ENCODE peak calls at places on chromosome 19, in six cellular contexts. C is sciatic nerve; T is CD8-positive, alpha-beta T cell; J is iris pigment epithelial cell; O is pancreas; V is AG08396. B is an unnamed sample.

GRCh38 chr19:40219721-40220276 is 1.6 kb upstream of the TTC9B start:
- DNase-seq in C (no peak), O (no peak), T (no peak), J (peak; percentile 66), V (peak; percentile 76), B (no peak)

GRCh38 chr19:4979211-4979807 is 10.4 kb downstream of the KDM4B start:
- DNase-seq in O (peak; percentile 49), V (no peak), C (no peak), T (no peak), J (no peak), B (no peak)

GRCh38 chr19:40284501-40285352 is at the start of gene AKT2:
- DNase-seq in J (peak; percentile 47), T (peak; percentile 71), V (no peak), C (peak; percentile 83), O (no peak), B (no peak)

GRCh38 chr19:32650671-32651070 is 24.3 kb downstream of the ANKRD27 start:
- DNase-seq in O (no peak), V (no peak), J (no peak), T (no peak), C (no peak), B (no peak)

GRCh38 chr19:16876904-16877361 is 11.9 kb upstream of the F2RL3 start:
- DNase-seq in O (no peak), J (peak; percentile 76), C (no peak), T (no peak), V (no peak), B (no peak)

GRCh38 chr19:7888145-7888825 is at the start of gene LRRC8E:
- DNase-seq in T (no peak), O (peak; percentile 64), J (peak; percentile 72), C (no peak), V (peak; percentile 87), B (no peak)

GRCh38 chr19:17183271-17183757 is 31.8 kb upstream of the USE1 start:
- DNase-seq in T (peak; percentile 11), C (no peak), V (no peak), O (no peak), J (no peak), B (no peak)

GRCh38 chr19:7670150-7670784 is 1.4 kb downstream of the RETN start:
- DNase-seq in T (no peak), V (no peak), J (peak; percentile 10), C (no peak), O (no peak), B (peak; percentile 48)

GRCh38 chr19:55621673-55622231 is 2.6 kb downstream of the ZNF784 start:
- DNase-seq in C (peak; percentile 68), T (no peak), J (no peak), V (no peak), O (no peak), B (no peak)

GRCh38 chr19:40717880-40718773 is 1.2 kb downstream of the ITPKC start:
- DNase-seq in T (no peak), C (peak; percentile 73), V (no peak), J (peak; percentile 31), O (peak; percentile 57), B (no peak)

GRCh38 chr19:34254552-34255432 is at the start of gene GARRE1:
- DNase-seq in O (peak; percentile 34), J (no peak), V (peak; percentile 69), C (peak; percentile 67), T (peak; percentile 78), B (no peak)

GRCh38 chr19:18479964-18480723 is 41.7 kb downstream of the ELL start:
- DNase-seq in O (no peak), T (no peak), C (peak; percentile 86), J (peak; percentile 71), V (peak; percentile 66), B (no peak)

GRCh38 chr19:7865262-7865911 is 8.8 kb downstream of the PRR36 start:
- DNase-seq in C (no peak), T (no peak), O (no peak), V (no peak), J (no peak), B (no peak)

GRCh38 chr19:41848666-41849065 is 3.8 kb downstream of the DMRTC2 start:
- DNase-seq in T (no peak), C (no peak), O (no peak), J (no peak), V (no peak), B (no peak)

GRCh38 chr19:29216021-29216420 is 3.1 kb upstream of the UQCRFS1 start:
- DNase-seq in V (no peak), O (no peak), T (no peak), C (no peak), J (no peak), B (no peak)

GRCh38 chr19:28296506-28296905 is 916.4 kb downstream of the UQCRFS1 start:
- DNase-seq in T (no peak), O (no peak), J (peak; percentile 5), C (no peak), V (no peak), B (no peak)

GRCh38 chr19:18899624-18900560 is 3.9 kb upstream of the CERS1 start:
- DNase-seq in C (no peak), T (no peak), J (no peak), O (no peak), V (no peak), B (no peak)

GRCh38 chr19:33876192-33876591 is 79.5 kb downstream of the KCTD15 start:
- DNase-seq in O (no peak), V (no peak), C (no peak), J (no peak), T (no peak), B (no peak)

GRCh38 chr19:13985771-13986347 is 20.3 kb downstream of the RFX1 start:
- DNase-seq in V (no peak), T (no peak), O (no peak), J (no peak), C (no peak), B (no peak)

GRCh38 chr19:958967-959685 is 25.0 kb upstream of the WDR18 start:
- DNase-seq in V (no peak), J (peak; percentile 74), O (no peak), C (no peak), T (no peak), B (no peak)

GRCh38 chr19:53165691-53166091 is 6.8 kb upstream of the ZNF347 start:
- DNase-seq in T (no peak), C (no peak), O (no peak), J (no peak), V (no peak), B (no peak)

GRCh38 chr19:49335071-49335783 is at the start of gene CD37:
- DNase-seq in V (no peak), T (peak; percentile 51), C (peak; percentile 55), O (peak; percentile 14), J (no peak), B (no peak)

GRCh38 chr19:21109116-21109515 is 27.1 kb downstream of the ZNF714 start:
- DNase-seq in J (peak; percentile 72), V (no peak), C (no peak), O (no peak), T (no peak), B (no peak)

GRCh38 chr19:49362048-49362925 is at the start of gene TEAD2:
- DNase-seq in V (peak; percentile 84), J (peak; percentile 34), O (peak; percentile 82), T (no peak), C (peak; percentile 90), B (peak; percentile 21)

GRCh38 chr19:49436381-49437017 is 4.8 kb downstream of the SLC17A7 start:
- DNase-seq in J (no peak), T (no peak), V (no peak), C (no peak), O (no peak), B (no peak)